ENCODE peak calls at places on chromosome X, in six cellular contexts. Q is body of pancreas, D is heart left ventricle, Y is spleen, H is stomach, W is right atrium auricular region. R is an unnamed sample.

GRCh38 chrX:13965531-13965930 is 64.2 kb downstream of the GEMIN8 start:
- DNase-seq in D (no peak), Y (no peak), Q (no peak), H (no peak), W (no peak), R (no peak)

GRCh38 chrX:68703849-68704248 is 56.4 kb downstream of the STARD8 start:
- DNase-seq in Q (no peak), W (no peak), Y (no peak), H (no peak), D (no peak), R (no peak)

GRCh38 chrX:148268646-148269045 is 231.8 kb upstream of the AFF2 start:
- DNase-seq in W (no peak), Y (no peak), Q (no peak), H (no peak), D (no peak), R (no peak)

GRCh38 chrX:136162827-136163427 is 15.6 kb downstream of the FHL1 start:
- DNase-seq in W (peak; percentile 74), D (peak; percentile 47), Q (peak; percentile 25), H (peak; percentile 50), Y (no peak), R (peak; percentile 43)

GRCh38 chrX:139332441-139332840 is 198.1 kb upstream of the F9 start:
- DNase-seq in D (no peak), H (no peak), W (no peak), Y (no peak), Q (no peak), R (no peak)

GRCh38 chrX:131923614-131924250 is 99.4 kb upstream of the STK26 start:
- DNase-seq in H (no peak), W (no peak), Q (no peak), D (no peak), Y (no peak), R (no peak)

GRCh38 chrX:9913041-9913440 is 54.1 kb upstream of the CLDN34 start:
- DNase-seq in D (no peak), Q (no peak), Y (no peak), H (no peak), W (no peak), R (no peak)

GRCh38 chrX:19372170-19373033 is 28.7 kb downstream of the PDHA1 start:
- DNase-seq in D (peak; percentile 41), Y (peak; percentile 86), Q (peak; percentile 67), W (peak; percentile 64), H (peak; percentile 62), R (peak; percentile 38)

GRCh38 chrX:130174051-130174704 is 2.4 kb downstream of the RAB33A start:
- DNase-seq in H (no peak), Y (no peak), D (peak; percentile 32), Q (no peak), W (peak; percentile 69), R (no peak)

GRCh38 chrX:132737743-132738142 is 220.7 kb downstream of the HS6ST2 start:
- DNase-seq in H (no peak), W (no peak), Y (no peak), D (no peak), Q (no peak), R (no peak)

GRCh38 chrX:16204538-16204937 is 37.3 kb downstream of the MAGEB17 start:
- DNase-seq in H (no peak), Q (peak; percentile 22), W (no peak), D (no peak), Y (no peak), R (no peak)

GRCh38 chrX:39633293-39633692 is 464.5 kb downstream of the BCOR start:
- DNase-seq in W (no peak), Y (no peak), H (no peak), Q (no peak), D (no peak), R (no peak)

GRCh38 chrX:38770152-38770551 is 31.1 kb upstream of the MID1IP1 start:
- DNase-seq in Q (no peak), W (no peak), H (no peak), D (no peak), Y (no peak), R (no peak)

GRCh38 chrX:11899091-11899490 is 141.1 kb downstream of the MSL3 start:
- DNase-seq in Q (no peak), Y (no peak), D (no peak), W (no peak), H (no peak), R (no peak)

GRCh38 chrX:111784667-111785066 is 91.3 kb upstream of the TRPC5OS start:
- DNase-seq in Y (no peak), D (no peak), W (no peak), H (no peak), Q (no peak), R (no peak)

GRCh38 chrX:17706676-17707075 is 30.6 kb upstream of the SCML1 start:
- DNase-seq in H (no peak), D (no peak), W (no peak), Q (no peak), Y (no peak), R (no peak)

GRCh38 chrX:20317873-20318272 is 51.2 kb upstream of the RPS6KA3 start:
- DNase-seq in W (no peak), D (no peak), H (no peak), Y (no peak), Q (peak; percentile 18), R (no peak)

GRCh38 chrX:115408736-115409390 is 119.3 kb downstream of the LUZP4 start:
- DNase-seq in H (no peak), Q (no peak), Y (no peak), D (no peak), W (no peak), R (no peak)

GRCh38 chrX:136268051-136269048 is 17.1 kb upstream of the MAP7D3 start:
- DNase-seq in W (no peak), Q (peak; percentile 24), D (peak; percentile 25), H (no peak), Y (no peak), R (no peak)

GRCh38 chrX:39201305-39201990 is 400.2 kb downstream of the MID1IP1 start:
- DNase-seq in Y (no peak), H (no peak), Q (no peak), W (no peak), D (no peak), R (no peak)

GRCh38 chrX:131305926-131306325 is 16.8 kb upstream of the IGSF1 start:
- DNase-seq in D (no peak), W (no peak), Y (no peak), Q (no peak), H (no peak), R (no peak)

GRCh38 chrX:19955306-19955705 is 35.6 kb downstream of the BCLAF3 start:
- DNase-seq in Q (no peak), D (no peak), Y (no peak), W (no peak), H (no peak), R (no peak)

GRCh38 chrX:40154229-40154852 is 56.6 kb upstream of the BCOR start:
- DNase-seq in Q (no peak), H (no peak), D (peak; percentile 47), Y (no peak), W (no peak), R (no peak)

GRCh38 chrX:2360731-2361130 is 140.0 kb downstream of the DHRSX start:
- DNase-seq in Q (peak; percentile 13), H (no peak), Y (no peak), D (no peak), W (no peak), R (no peak)

GRCh38 chrX:23333842-23334535 is 660 bp upstream of the PTCHD1 start:
- DNase-seq in H (no peak), D (no peak), Y (no peak), W (no peak), Q (no peak), R (no peak)

GRCh38 chrX:20393944-20394343 is 127.2 kb upstream of the RPS6KA3 start:
- DNase-seq in D (no peak), Y (no peak), W (no peak), H (no peak), Q (no peak), R (no peak)

GRCh38 chrX:48573690-48574269 is 504 bp upstream of the RBM3 start:
- DNase-seq in D (peak; percentile 54), Y (peak; percentile 85), W (peak; percentile 68), Q (peak; percentile 39), H (peak; percentile 30), R (no peak)

GRCh38 chrX:132467029-132467428 is 21.8 kb downstream of the MBNL3 start:
- DNase-seq in Y (no peak), H (no peak), Q (no peak), D (no peak), W (no peak), R (no peak)

GRCh38 chrX:153735274-153735673 is 10.6 kb downstream of the ABCD1 start:
- DNase-seq in Y (no peak), Q (no peak), W (no peak), H (no peak), D (no peak), R (no peak)
- H3K27me3 ChIP-seq in Y (no peaks in the 10 kb centered on the region), Q (no peaks in the 10 kb centered on the region), W (no peaks in the 10 kb centered on the region), H (no peaks in the 10 kb centered on the region), D (peaks cover 3% of the 10 kb centered on the region), R (no peaks in the 10 kb centered on the region)

GRCh38 chrX:1213971-1214370 is 1.5 kb upstream of the CRLF2 start:
- DNase-seq in H (no peak), W (no peak), Q (no peak), Y (peak; percentile 18), D (no peak), R (no peak)
- H3K4me1 ChIP-seq in H (no peaks in the 10 kb centered on the region), W (no peaks in the 10 kb centered on the region), Q (no peaks in the 10 kb centered on the region), Y (peaks cover 9% of the 10 kb centered on the region), D (no peaks in the 10 kb centered on the region), R (no peaks in the 10 kb centered on the region)

GRCh38 chrX:108439961-108440696 is 491 bp downstream of the COL4A5 start:
- DNase-seq in Y (no peak), H (no peak), W (no peak), D (peak; percentile 9), Q (peak; percentile 9), R (peak; percentile 37)
- H3K4me3 ChIP-seq in Y (peak overlapping the region; percentile 5), H (peak overlapping the region; percentile 46), W (peak overlapping the region; percentile 51), D (peak overlapping the region; percentile 58), Q (no peak overlapping the region), R (peak overlapping the region; percentile 45)

GRCh38 chrX:42362219-42362618 is 415.7 kb downstream of the PPP1R2C start:
- DNase-seq in H (no peak), W (no peak), Y (no peak), D (no peak), Q (no peak), R (no peak)
- H3K27me3 ChIP-seq in H (no peaks in the 10 kb centered on the region), W (no peaks in the 10 kb centered on the region), Y (no peaks in the 10 kb centered on the region), D (no peaks in the 10 kb centered on the region), Q (no peaks in the 10 kb centered on the region), R (no peaks in the 10 kb centered on the region)

R was measured in SJSA1.